ENCODE peak calls at places on chromosomes 7 and 10, in seven cellular contexts. K, Z, C, I, D, H and B are unnamed samples.
A peak's percentile ranks its signal among the peaks of the same experiment; 100 is the strongest.

GRCh38 chr7:18824157-18824556 is 293.3 kb downstream of the TWIST1 start:
- DNase-seq in D (no peak), Z (no peak), I (no peak), H (no peak), C (no peak), K (no peak), B (no peak)

GRCh38 chr7:27124096-27124978 is 6.2 kb downstream of the HOXA4 start:
- DNase-seq in Z (no peak), C (no peak), H (no peak), K (peak; percentile 83), D (no peak), I (no peak), B (no peak)

GRCh38 chr10:24310104-24310503 is 101.2 kb downstream of the KIAA1217 start:
- DNase-seq in H (no peak), K (no peak), I (no peak), D (no peak), C (no peak), Z (no peak), B (no peak)

GRCh38 chr10:131085586-131085860 is 226.0 kb downstream of the TCERG1L start:
- DNase-seq in Z (no peak), H (no peak), C (no peak), I (no peak), D (no peak), K (no peak), B (no peak)

GRCh38 chr7:50531401-50531906 is 33.8 kb downstream of the DDC start:
- DNase-seq in I (no peak), K (no peak), Z (no peak), H (no peak), C (no peak), D (no peak), B (no peak)

GRCh38 chr10:92702301-92702916 is 12.7 kb downstream of the HHEX start:
- DNase-seq in I (no peak), C (no peak), H (no peak), Z (no peak), D (no peak), K (no peak), B (no peak)

GRCh38 chr7:74216361-74216761 is 6.6 kb downstream of the LAT2 start:
- DNase-seq in Z (no peak), I (no peak), H (no peak), C (no peak), D (no peak), K (no peak), B (no peak)

GRCh38 chr10:74988787-74989574 is 122.5 kb upstream of the SAMD8 start:
- DNase-seq in C (no peak), H (no peak), Z (no peak), K (no peak), I (no peak), D (no peak), B (no peak)

GRCh38 chr7:71739520-71740195 is 607.7 kb downstream of the GALNT17 start:
- DNase-seq in K (no peak), D (no peak), H (peak; percentile 34), C (no peak), I (no peak), Z (no peak), B (no peak)

GRCh38 chr7:44305564-44306507 is 19.6 kb downstream of the CAMK2B start:
- DNase-seq in K (no peak), D (no peak), Z (no peak), H (no peak), I (peak; percentile 44), C (no peak), B (no peak)

GRCh38 chr7:127359011-127359410 is 33.5 kb downstream of the ZNF800 start:
- DNase-seq in H (no peak), I (no peak), Z (no peak), D (no peak), K (no peak), C (no peak), B (no peak)

GRCh38 chr10:129541208-129541607 is 74.2 kb downstream of the MGMT start:
- DNase-seq in I (no peak), Z (no peak), D (no peak), H (no peak), K (no peak), C (no peak), B (no peak)

GRCh38 chr10:110834622-110835219 is 37.0 kb upstream of the PDCD4 start:
- DNase-seq in K (no peak), Z (no peak), H (peak; percentile 77), D (no peak), I (no peak), C (peak; percentile 64), B (no peak)

GRCh38 chr10:125144693-125145623 is 15.4 kb downstream of the CTBP2 start:
- DNase-seq in C (peak; percentile 44), D (no peak), Z (peak; percentile 78), K (no peak), H (no peak), I (peak; percentile 54), B (no peak)

GRCh38 chr7:80334185-80334584 is 177.7 kb downstream of the GNAT3 start:
- DNase-seq in D (no peak), Z (no peak), K (no peak), I (no peak), H (no peak), C (no peak), B (no peak)

GRCh38 chr7:91168766-91169518 is 95.3 kb upstream of the FZD1 start:
- DNase-seq in H (no peak), I (no peak), K (no peak), Z (no peak), D (no peak), C (no peak), B (no peak)

GRCh38 chr10:129157185-129157584 is 309.9 kb upstream of the MGMT start:
- DNase-seq in C (no peak), K (no peak), H (no peak), Z (no peak), I (no peak), D (no peak), B (no peak)

GRCh38 chr7:49166441-49166840 is 242.1 kb downstream of the CDC14C start:
- DNase-seq in I (no peak), D (no peak), H (no peak), K (no peak), Z (no peak), C (no peak), B (no peak)

GRCh38 chr10:34530778-34531177 is 284.3 kb downstream of the PARD3 start:
- DNase-seq in C (no peak), Z (no peak), I (no peak), D (no peak), K (no peak), H (no peak), B (no peak)

GRCh38 chr10:34524369-34525091 is 290.6 kb downstream of the PARD3 start:
- DNase-seq in K (no peak), Z (no peak), C (no peak), D (no peak), I (no peak), H (no peak), B (no peak)

GRCh38 chr10:34528320-34528719 is 286.8 kb downstream of the PARD3 start:
- DNase-seq in I (no peak), D (no peak), Z (peak; percentile 66), H (no peak), C (no peak), K (peak; percentile 21), B (no peak)

GRCh38 chr10:34526186-34526585 is 288.9 kb downstream of the PARD3 start:
- DNase-seq in H (no peak), D (no peak), Z (no peak), I (no peak), C (no peak), K (no peak), B (no peak)

GRCh38 chr10:34526758-34527730 is 288.1 kb downstream of the PARD3 start:
- DNase-seq in D (no peak), I (no peak), C (peak; percentile 23), K (no peak), H (no peak), Z (peak; percentile 72), B (no peak)
- TF ChIP-seq CTCF in D (no peak), I (peak; percentile 7), C (no peak), K (no peak), H (no peak), Z (peak; percentile 71), B (peak; percentile 24)

GRCh38 chr10:48414778-48415177 is 108.3 kb downstream of the MAPK8 start:
- DNase-seq in I (no peak), D (no peak), H (no peak), K (no peak), C (no peak), Z (no peak), B (no peak)

GRCh38 chr10:48414160-48414559 is 107.7 kb downstream of the MAPK8 start:
- DNase-seq in I (no peak), K (no peak), H (no peak), C (no peak), D (no peak), Z (no peak), B (no peak)

GRCh38 chr10:48418189-48418588 is 111.7 kb downstream of the MAPK8 start:
- DNase-seq in D (no peak), H (no peak), C (no peak), I (no peak), Z (no peak), K (no peak), B (no peak)

GRCh38 chr10:48417374-48417773 is 110.9 kb downstream of the MAPK8 start:
- DNase-seq in Z (no peak), H (no peak), D (no peak), K (no peak), C (no peak), I (no peak), B (no peak)

GRCh38 chr10:48416584-48417232 is 110.2 kb downstream of the MAPK8 start:
- DNase-seq in K (no peak), Z (no peak), H (no peak), I (no peak), D (no peak), C (no peak), B (no peak)
- TF ChIP-seq CTCF in K (no peak), Z (no peak), H (no peak), I (no peak), D (no peak), C (no peak), B (no peak)

GRCh38 chr10:73768881-73769280 is 13.0 kb upstream of the CHCHD1 start:
- DNase-seq in K (no peak), D (no peak), H (no peak), Z (no peak), I (peak; percentile 47), C (no peak), B (no peak)
- TF ChIP-seq CTCF in K (no peak), D (no peak), H (no peak), Z (no peak), I (peak; percentile 38), C (no peak), B (peak; percentile 52)

DNA sequence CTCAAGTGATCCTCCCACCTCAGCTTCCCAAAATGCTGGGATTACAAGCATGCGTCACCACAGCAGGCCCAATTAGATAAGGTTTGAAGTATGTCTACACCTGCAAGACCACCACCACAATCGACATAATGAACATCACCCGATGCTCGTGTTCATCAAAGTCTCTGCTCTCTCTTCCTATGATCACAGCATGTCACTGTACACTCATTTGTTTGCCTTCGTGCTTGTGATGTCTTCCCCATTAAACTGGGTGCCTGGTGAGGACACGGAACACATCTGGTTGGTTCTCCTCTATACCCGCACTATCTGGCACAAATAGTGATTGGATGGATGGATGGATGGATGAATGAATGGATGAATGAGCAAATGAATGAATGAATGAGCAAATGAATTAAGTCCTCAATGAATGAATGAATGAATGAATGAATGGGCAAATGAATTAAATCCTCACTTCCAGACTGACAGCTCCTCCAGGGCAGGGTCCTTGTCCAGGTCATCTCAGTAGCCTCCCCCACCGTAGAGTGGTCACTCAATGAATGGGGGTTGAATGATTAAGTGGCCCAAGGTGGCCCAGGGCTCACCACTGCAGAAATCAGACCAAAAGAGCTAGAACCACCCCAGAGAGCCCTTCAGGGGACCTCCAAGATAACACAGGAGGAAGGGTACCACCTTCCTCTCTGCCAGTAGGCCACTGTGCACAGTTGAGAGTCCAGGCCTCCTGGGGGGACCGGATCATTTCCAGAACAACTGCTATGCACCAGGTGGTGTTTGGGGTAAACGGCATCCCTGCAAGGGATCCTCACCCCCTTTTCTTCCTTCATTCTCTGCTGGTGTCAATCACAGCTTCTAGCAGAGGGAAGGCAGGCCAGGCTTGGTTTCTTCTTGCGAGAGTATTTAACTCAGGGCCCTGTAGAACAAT is 101.9 kb upstream of the TNRC18 start:
- DNase-seq in I (peak; percentile 47), K (no peak), Z (no peak), C (no peak), H (no peak), D (no peak), B (no peak)
- TF ChIP-seq CTCF in I (no peak), K (no peak), Z (no peak), C (no peak), H (no peak), D (no peak), B (no peak)